ENCODE peak calls at places on chromosomes 7 and 10, in six cellular contexts. N is OCI-LY7, Q is pancreas, S is H9, H is A549, G is endodermal cell. X is an unnamed sample.

GRCh38 chr10:103803941-103804340 is 51.4 kb downstream of the SH3PXD2A start:
- DNase-seq in Q (no peak), N (no peak), G (no peak), S (no peak), H (no peak), X (no peak)

GRCh38 chr10:34305189-34305588 is 509.9 kb downstream of the PARD3 start:
- DNase-seq in G (peak; percentile 95), Q (no peak), N (peak; percentile 1), H (peak; percentile 50), S (peak; percentile 88), X (no peak)

GRCh38 chr7:118858651-118859149 is 634.2 kb downstream of the ANKRD7 start:
- DNase-seq in Q (peak; percentile 21), S (peak; percentile 32), N (no peak), H (no peak), G (no peak), X (no peak)

GRCh38 chr7:1548944-1549343 is 7.1 kb downstream of the TMEM184A start:
- DNase-seq in G (peak; percentile 46), S (no peak), Q (no peak), N (no peak), H (peak; percentile 40), X (no peak)

GRCh38 chr7:10239643-10240345 is 733.9 kb upstream of the PHF14 start:
- DNase-seq in H (no peak), S (no peak), N (no peak), G (peak; percentile 43), Q (no peak), X (no peak)

GRCh38 chr7:42234736-42235135 is 2.3 kb downstream of the GLI3 start:
- DNase-seq in Q (no peak), N (no peak), S (no peak), G (no peak), H (no peak), X (no peak)

GRCh38 chr7:74455933-74456332 is 2.2 kb downstream of the GTF2IRD1 start:
- DNase-seq in H (no peak), Q (no peak), G (no peak), N (no peak), S (no peak), X (no peak)

GRCh38 chr7:84228526-84228925 is 33.9 kb upstream of the SEMA3A start:
- DNase-seq in G (peak; percentile 65), S (peak; percentile 54), Q (no peak), H (no peak), N (no peak), X (no peak)

GRCh38 chr10:7383442-7383841 is 27.4 kb downstream of the SFMBT2 start:
- DNase-seq in N (no peak), H (no peak), Q (no peak), G (no peak), S (no peak), X (no peak)

GRCh38 chr7:35725280-35725680 is 30.3 kb upstream of the HERPUD2 start:
- DNase-seq in Q (no peak), S (no peak), H (no peak), N (peak; percentile 91), G (no peak), X (peak; percentile 78)

GRCh38 chr10:16011548-16011947 is 151.2 kb upstream of the MINDY3 start:
- DNase-seq in H (no peak), G (no peak), Q (no peak), N (no peak), S (no peak), X (no peak)

GRCh38 chr10:92544296-92544695 is 29.6 kb downstream of the IDE start:
- DNase-seq in N (peak; percentile 9), H (no peak), Q (no peak), S (no peak), G (no peak), X (no peak)

GRCh38 chr7:132065193-132065972 is 509.0 kb upstream of the PODXL start:
- DNase-seq in Q (no peak), N (no peak), H (peak; percentile 90), G (no peak), S (no peak), X (no peak)

GRCh38 chr10:48497965-48498770 is 106.7 kb downstream of the ARHGAP22 start:
- DNase-seq in G (no peak), N (no peak), Q (no peak), S (peak; percentile 22), H (no peak), X (no peak)

GRCh38 chr7:50346548-50347497 is 42.3 kb downstream of the IKZF1 start:
- DNase-seq in G (peak; percentile 24), N (no peak), H (no peak), Q (no peak), S (no peak), X (no peak)

GRCh38 chr10:110372656-110373055 is 67.9 kb upstream of the SMNDC1 start:
- DNase-seq in H (peak; percentile 63), N (no peak), Q (no peak), S (no peak), G (no peak), X (no peak)

GRCh38 chr10:74957199-74958084 is 131.0 kb downstream of the KAT6B start:
- DNase-seq in S (no peak), H (no peak), Q (no peak), N (no peak), G (no peak), X (no peak)

GRCh38 chr7:6026011-6026819 is 5.0 kb upstream of the ANKRD61 start:
- DNase-seq in S (peak; percentile 72), G (peak; percentile 90), H (peak; percentile 56), Q (peak; percentile 39), N (peak; percentile 75), X (peak; percentile 90)

GRCh38 chr7:139914306-139914747 is 85.3 kb downstream of the TBXAS1 start:
- DNase-seq in N (no peak), H (peak; percentile 51), S (no peak), G (no peak), Q (no peak), X (no peak)

GRCh38 chr7:1403844-1404404 is 55.3 kb downstream of the MICALL2 start:
- DNase-seq in N (no peak), Q (no peak), G (no peak), S (no peak), H (peak; percentile 65), X (no peak)

GRCh38 chr7:98221611-98222532 is 10.6 kb downstream of the BHLHA15 start:
- DNase-seq in Q (peak; percentile 13), H (no peak), N (no peak), G (no peak), S (no peak), X (peak; percentile 52)
- TF ChIP-seq CTCF in Q (no peak), H (no peak), N (no peak), G (no peak), S (no peak), X (no peak)

GRCh38 chr10:63711361-63711760 is 190.2 kb downstream of the REEP3 start:
- DNase-seq in H (no peak), Q (peak; percentile 66), N (no peak), G (peak; percentile 88), S (no peak), X (no peak)

GRCh38 chr10:63712717-63713115 is 191.5 kb downstream of the REEP3 start:
- DNase-seq in N (no peak), G (no peak), S (no peak), H (no peak), Q (no peak), X (no peak)

GRCh38 chr10:63713191-63714144 is 192.3 kb downstream of the REEP3 start:
- DNase-seq in G (peak; percentile 96), N (no peak), H (peak; percentile 46), S (peak; percentile 96), Q (peak; percentile 69), X (peak; percentile 83)

GRCh38 chr10:63710703-63711102 is 189.5 kb downstream of the REEP3 start:
- DNase-seq in H (no peak), S (no peak), Q (no peak), G (no peak), N (no peak), X (no peak)

GRCh38 chr10:63711866-63712716 is 190.9 kb downstream of the REEP3 start:
- DNase-seq in S (no peak), H (peak; percentile 89), G (no peak), N (no peak), Q (peak; percentile 98), X (peak; percentile 94)
- H3K4me1 ChIP-seq in S (peaks cover 14% of the 10 kb centered on the region), H (peaks cover 50% of the 10 kb centered on the region), G (peaks cover 15% of the 10 kb centered on the region), N (no peaks in the 10 kb centered on the region), Q (peaks cover 47% of the 10 kb centered on the region), X (peaks cover 31% of the 10 kb centered on the region)

GRCh38 chr10:29244978-29245377 is 43.9 kb upstream of the LYZL1 start:
- DNase-seq in S (no peak), G (no peak), N (no peak), H (no peak), Q (no peak), X (no peak)
- TF ChIP-seq CTCF in S (no peak), G (no peak), N (no peak), H (no peak), Q (no peak), X (no peak)

GRCh38 chr10:95428702-95429101 is 132.5 kb downstream of the SORBS1 start:
- DNase-seq in Q (no peak), S (no peak), N (no peak), H (no peak), G (no peak), X (no peak)
- H3K4me1 ChIP-seq in Q (peaks cover 8% of the 10 kb centered on the region), S (no peaks in the 10 kb centered on the region), N (no peaks in the 10 kb centered on the region), H (no peaks in the 10 kb centered on the region), G (peaks cover 20% of the 10 kb centered on the region), X (peaks cover 11% of the 10 kb centered on the region)

DNA sequence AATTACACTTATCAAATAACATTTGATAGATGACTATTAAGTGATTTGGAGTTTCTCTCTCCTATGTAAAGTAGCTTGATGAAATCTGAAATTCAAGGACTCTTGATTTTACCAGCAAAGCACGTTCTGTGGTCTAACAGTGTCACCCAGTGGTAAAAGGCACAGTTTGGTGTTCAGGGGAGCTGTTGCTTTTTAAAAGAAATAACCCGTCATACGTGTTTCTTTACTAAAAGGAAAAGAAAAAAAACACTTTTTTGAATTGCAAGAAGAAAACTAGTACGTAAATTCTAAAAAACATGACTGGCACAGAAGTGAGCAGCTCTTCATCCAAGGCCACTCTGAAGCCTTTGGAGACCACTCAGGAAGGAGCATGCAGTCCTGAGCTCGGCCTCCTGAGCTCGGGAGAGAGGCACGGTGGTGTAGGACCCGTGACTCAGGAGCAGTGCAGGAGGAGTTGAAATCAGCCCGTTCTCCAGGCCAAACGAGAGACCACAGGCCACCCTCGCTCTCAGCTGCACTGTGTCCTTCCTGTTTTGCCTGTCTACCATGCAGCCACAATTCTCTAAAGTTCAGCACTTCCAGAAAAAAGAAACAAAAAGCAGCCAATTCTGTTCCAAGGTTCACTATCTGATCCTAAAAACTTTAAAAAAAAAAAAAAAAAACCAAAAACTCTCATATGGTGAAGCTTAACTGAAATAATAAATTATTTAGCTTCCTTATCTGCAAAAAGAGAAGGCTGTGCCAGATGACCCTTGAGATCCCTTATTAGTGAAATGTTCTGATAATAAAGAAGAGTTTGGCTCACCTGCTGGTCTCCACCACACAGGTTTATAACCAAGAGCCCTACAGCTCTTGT is 212.6 kb upstream of the FRMD4A start:
- DNase-seq in S (no peak), N (no peak), G (no peak), Q (no peak), H (no peak), X (no peak)
- TF ChIP-seq CTCF in S (no peak), N (peak; percentile 31), G (peak; percentile 58), Q (no peak), H (no peak), X (no peak)